ENCODE peak calls at places on chromosome 15, in nine cellular contexts. One of them, this sample, is unnamed.

GRCh38 chr15:66847565-66847991 is 145.5 kb downstream of the SMAD6 start:
- DNase-seq in GM23338: no peak
- DNase-seq in hepatocyte: no peak
- DNase-seq in PC-3: no peak
- DNase-seq in GM23248: no peak
- DNase-seq in OCI-LY7: no peak
- DNase-seq in SK-N-SH: no peak
- DNase-seq in MM.1S: no peak
- DNase-seq in HCT116: no peak
- DNase-seq in this sample: no peak

GRCh38 chr15:65394280-65394789 is 16.5 kb upstream of the IGDCC3 start:
- DNase-seq in GM23338: no peak
- DNase-seq in hepatocyte: no peak
- DNase-seq in PC-3: no peak
- DNase-seq in GM23248: no peak
- DNase-seq in OCI-LY7: no peak
- DNase-seq in SK-N-SH: no peak
- DNase-seq in MM.1S: no peak
- DNase-seq in HCT116: no peak
- DNase-seq in this sample: no peak

GRCh38 chr15:57647791-57648130 is 56.1 kb downstream of the MYZAP start:
- DNase-seq in GM23338: peak; percentile 18
- DNase-seq in hepatocyte: peak; percentile 76
- DNase-seq in PC-3: no peak
- DNase-seq in GM23248: peak; percentile 85
- DNase-seq in OCI-LY7: no peak
- DNase-seq in SK-N-SH: no peak
- DNase-seq in MM.1S: no peak
- DNase-seq in HCT116: no peak
- DNase-seq in this sample: no peak

GRCh38 chr15:62566248-62566647 is 401.2 kb upstream of the C2CD4B start:
- DNase-seq in GM23338: no peak
- DNase-seq in hepatocyte: no peak
- DNase-seq in PC-3: peak; percentile 35
- DNase-seq in GM23248: peak; percentile 66
- DNase-seq in OCI-LY7: no peak
- DNase-seq in SK-N-SH: no peak
- DNase-seq in MM.1S: no peak
- DNase-seq in HCT116: no peak
- DNase-seq in this sample: peak; percentile 13

GRCh38 chr15:74565381-74566085 is 24.5 kb downstream of the ARID3B start:
- DNase-seq in GM23338: no peak
- DNase-seq in hepatocyte: no peak
- DNase-seq in PC-3: no peak
- DNase-seq in GM23248: no peak
- DNase-seq in OCI-LY7: no peak
- DNase-seq in SK-N-SH: no peak
- DNase-seq in MM.1S: no peak
- DNase-seq in HCT116: no peak
- DNase-seq in this sample: peak; percentile 39

GRCh38 chr15:71455107-71455506 is 339.8 kb downstream of the THSD4 start:
- DNase-seq in GM23338: no peak
- DNase-seq in hepatocyte: no peak
- DNase-seq in PC-3: peak; percentile 26
- DNase-seq in GM23248: no peak
- DNase-seq in OCI-LY7: no peak
- DNase-seq in SK-N-SH: no peak
- DNase-seq in MM.1S: no peak
- DNase-seq in HCT116: no peak
- DNase-seq in this sample: no peak

GRCh38 chr15:64456634-64457108 is 3.7 kb upstream of the ZNF609 start:
- DNase-seq in GM23338: no peak
- DNase-seq in hepatocyte: peak; percentile 27
- DNase-seq in PC-3: no peak
- DNase-seq in GM23248: no peak
- DNase-seq in OCI-LY7: no peak
- DNase-seq in SK-N-SH: no peak
- DNase-seq in MM.1S: no peak
- DNase-seq in HCT116: no peak
- DNase-seq in this sample: no peak

GRCh38 chr15:39888809-39889208 is 31.3 kb downstream of the GPR176 start:
- DNase-seq in GM23338: peak; percentile 45
- DNase-seq in hepatocyte: peak; percentile 12
- DNase-seq in PC-3: no peak
- DNase-seq in GM23248: no peak
- DNase-seq in OCI-LY7: no peak
- DNase-seq in SK-N-SH: no peak
- DNase-seq in MM.1S: no peak
- DNase-seq in HCT116: no peak
- DNase-seq in this sample: no peak

GRCh38 chr15:55389276-55389631 is 18.9 kb downstream of the CCPG1 start:
- DNase-seq in GM23338: no peak
- DNase-seq in hepatocyte: no peak
- DNase-seq in PC-3: peak; percentile 80
- DNase-seq in GM23248: peak; percentile 38
- DNase-seq in OCI-LY7: no peak
- DNase-seq in SK-N-SH: no peak
- DNase-seq in MM.1S: no peak
- DNase-seq in HCT116: no peak
- DNase-seq in this sample: no peak

GRCh38 chr15:52678468-52679231 is 538 bp downstream of the ATOSA start:
- DNase-seq in GM23338: peak; percentile 83
- DNase-seq in hepatocyte: peak; percentile 81
- DNase-seq in PC-3: peak; percentile 41
- DNase-seq in GM23248: peak; percentile 89
- DNase-seq in OCI-LY7: peak; percentile 66
- DNase-seq in SK-N-SH: peak; percentile 70
- DNase-seq in MM.1S: peak; percentile 44
- DNase-seq in HCT116: no peak
- DNase-seq in this sample: peak; percentile 82

DNA sequence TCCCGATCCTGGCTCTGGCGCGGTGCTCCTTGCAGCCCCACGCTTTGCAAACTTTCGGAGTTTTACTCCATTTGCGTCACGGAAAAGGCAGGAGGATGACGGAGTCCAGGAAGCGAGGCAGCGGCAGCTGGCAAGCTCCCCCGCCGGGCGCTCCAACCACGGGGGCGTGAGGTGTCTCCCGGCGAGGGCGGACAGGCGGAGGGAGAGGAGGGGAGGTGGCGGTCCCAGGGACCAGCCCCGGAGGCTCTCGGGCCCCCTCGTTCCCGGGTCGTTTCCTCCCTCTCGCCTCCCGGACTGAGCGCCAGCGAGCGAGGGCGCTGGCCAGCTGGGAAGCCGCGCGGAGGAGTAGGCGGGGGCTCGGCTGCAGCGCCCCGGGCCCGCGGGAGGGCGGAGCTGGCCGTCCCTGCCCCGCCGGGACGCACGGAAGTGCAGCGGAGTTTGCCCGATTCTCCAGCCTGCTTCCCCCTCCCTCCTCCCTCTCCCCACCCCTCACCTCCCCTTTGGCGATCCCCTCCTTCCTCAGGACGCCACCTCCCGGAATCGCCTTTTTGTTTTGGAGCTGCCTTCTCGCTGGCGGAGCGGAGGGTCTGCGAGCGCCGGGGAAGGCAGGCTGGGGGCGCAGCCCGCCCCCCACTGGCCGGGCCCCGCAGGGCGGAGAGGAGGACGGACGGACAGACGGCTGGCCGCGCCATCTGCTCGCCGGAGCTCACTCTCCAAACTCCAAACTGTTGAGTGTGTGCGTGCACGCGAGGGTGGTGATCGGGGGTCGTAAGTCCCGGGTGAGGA is at the start of gene SNX33:
- DNase-seq in GM23338: peak; percentile 92
- DNase-seq in hepatocyte: peak; percentile 91
- DNase-seq in PC-3: peak; percentile 77
- DNase-seq in GM23248: peak; percentile 96
- DNase-seq in OCI-LY7: peak; percentile 13
- DNase-seq in SK-N-SH: peak; percentile 94
- DNase-seq in MM.1S: peak; percentile 25
- DNase-seq in HCT116: no peak
- DNase-seq in this sample: peak; percentile 95
- TF ChIP-seq EZH2phosphoT487 in GM23338: no peak
- TF ChIP-seq EZH2phosphoT487 in hepatocyte: no peak
- TF ChIP-seq EZH2phosphoT487 in PC-3: no peak
- TF ChIP-seq EZH2phosphoT487 in GM23248: no peak
- TF ChIP-seq EZH2phosphoT487 in OCI-LY7: no peak
- TF ChIP-seq EZH2phosphoT487 in SK-N-SH: no peak
- TF ChIP-seq EZH2phosphoT487 in MM.1S: no peak
- TF ChIP-seq EZH2phosphoT487 in HCT116: no peak
- TF ChIP-seq EZH2phosphoT487 in this sample: no peak

GRCh38 chr15:36908991-36909390 is 191.4 kb downstream of the MEIS2 start:
- DNase-seq in GM23338: no peak
- DNase-seq in hepatocyte: no peak
- DNase-seq in PC-3: no peak
- DNase-seq in GM23248: no peak
- DNase-seq in OCI-LY7: no peak
- DNase-seq in SK-N-SH: no peak
- DNase-seq in MM.1S: no peak
- DNase-seq in HCT116: no peak
- DNase-seq in this sample: no peak
- H3K4me1 ChIP-seq in GM23338: peaks cover 39% of the 10 kb centered on the region
- H3K4me1 ChIP-seq in hepatocyte: peaks cover 19% of the 10 kb centered on the region
- H3K4me1 ChIP-seq in PC-3: peaks cover 10% of the 10 kb centered on the region
- H3K4me1 ChIP-seq in GM23248: peaks cover 33% of the 10 kb centered on the region
- H3K4me1 ChIP-seq in OCI-LY7: no peaks in the 10 kb centered on the region
- H3K4me1 ChIP-seq in SK-N-SH: peaks cover 29% of the 10 kb centered on the region
- H3K4me1 ChIP-seq in MM.1S: no peaks in the 10 kb centered on the region
- H3K4me1 ChIP-seq in HCT116: no peaks in the 10 kb centered on the region
- H3K4me1 ChIP-seq in this sample: peaks cover 65% of the 10 kb centered on the region

GRCh38 chr15:29141908-29142747 is 127.5 kb downstream of the NSMCE3 start:
- DNase-seq in GM23338: no peak
- DNase-seq in hepatocyte: no peak
- DNase-seq in PC-3: no peak
- DNase-seq in GM23248: no peak
- DNase-seq in OCI-LY7: no peak
- DNase-seq in SK-N-SH: no peak
- DNase-seq in MM.1S: no peak
- DNase-seq in HCT116: no peak
- DNase-seq in this sample: no peak

GRCh38 chr15:29141206-29141907 is 128.3 kb downstream of the NSMCE3 start:
- DNase-seq in GM23338: no peak
- DNase-seq in hepatocyte: no peak
- DNase-seq in PC-3: no peak
- DNase-seq in GM23248: no peak
- DNase-seq in OCI-LY7: no peak
- DNase-seq in SK-N-SH: no peak
- DNase-seq in MM.1S: no peak
- DNase-seq in HCT116: no peak
- DNase-seq in this sample: no peak

GRCh38 chr15:29139540-29140459 is 129.8 kb downstream of the NSMCE3 start:
- DNase-seq in GM23338: peak; percentile 83
- DNase-seq in hepatocyte: peak; percentile 81
- DNase-seq in PC-3: peak; percentile 67
- DNase-seq in GM23248: peak; percentile 62
- DNase-seq in OCI-LY7: peak; percentile 43
- DNase-seq in SK-N-SH: peak; percentile 93
- DNase-seq in MM.1S: peak; percentile 34
- DNase-seq in HCT116: peak; percentile 16
- DNase-seq in this sample: peak; percentile 85

GRCh38 chr15:29139072-29139471 is 130.6 kb downstream of the NSMCE3 start:
- DNase-seq in GM23338: no peak
- DNase-seq in hepatocyte: no peak
- DNase-seq in PC-3: no peak
- DNase-seq in GM23248: no peak
- DNase-seq in OCI-LY7: no peak
- DNase-seq in SK-N-SH: no peak
- DNase-seq in MM.1S: no peak
- DNase-seq in HCT116: no peak
- DNase-seq in this sample: no peak

GRCh38 chr15:29140475-29141172 is 129.0 kb downstream of the NSMCE3 start:
- DNase-seq in GM23338: peak; percentile 57
- DNase-seq in hepatocyte: no peak
- DNase-seq in PC-3: no peak
- DNase-seq in GM23248: no peak
- DNase-seq in OCI-LY7: no peak
- DNase-seq in SK-N-SH: no peak
- DNase-seq in MM.1S: no peak
- DNase-seq in HCT116: no peak
- DNase-seq in this sample: no peak
- H2AFZ ChIP-seq in GM23338: peak overlapping the region; percentile 94
- H2AFZ ChIP-seq in hepatocyte: peak overlapping the region; percentile 74
- H2AFZ ChIP-seq in PC-3: no peak overlapping the region
- H2AFZ ChIP-seq in GM23248: peak overlapping the region; percentile 12
- H2AFZ ChIP-seq in OCI-LY7: no peak overlapping the region
- H2AFZ ChIP-seq in SK-N-SH: no peak overlapping the region
- H2AFZ ChIP-seq in MM.1S: peak overlapping the region; percentile 7
- H2AFZ ChIP-seq in HCT116: no peak overlapping the region
- H2AFZ ChIP-seq in this sample: peak overlapping the region; percentile 84

GRCh38 chr15:85616549-85616948 is 178.2 kb downstream of the KLHL25 start:
- DNase-seq in GM23338: no peak
- DNase-seq in hepatocyte: no peak
- DNase-seq in PC-3: no peak
- DNase-seq in GM23248: peak; percentile 73
- DNase-seq in OCI-LY7: no peak
- DNase-seq in SK-N-SH: peak; percentile 32
- DNase-seq in MM.1S: no peak
- DNase-seq in HCT116: no peak
- DNase-seq in this sample: no peak

GRCh38 chr15:85621096-85621495 is 173.6 kb downstream of the KLHL25 start:
- DNase-seq in GM23338: no peak
- DNase-seq in hepatocyte: no peak
- DNase-seq in PC-3: no peak
- DNase-seq in GM23248: peak; percentile 86
- DNase-seq in OCI-LY7: no peak
- DNase-seq in SK-N-SH: no peak
- DNase-seq in MM.1S: no peak
- DNase-seq in HCT116: no peak
- DNase-seq in this sample: no peak

GRCh38 chr15:85615930-85616329 is 178.8 kb downstream of the KLHL25 start:
- DNase-seq in GM23338: peak; percentile 75
- DNase-seq in hepatocyte: peak; percentile 26
- DNase-seq in PC-3: peak; percentile 38
- DNase-seq in GM23248: peak; percentile 61
- DNase-seq in OCI-LY7: peak; percentile 51
- DNase-seq in SK-N-SH: peak; percentile 41
- DNase-seq in MM.1S: peak; percentile 56
- DNase-seq in HCT116: peak; percentile 6
- DNase-seq in this sample: peak; percentile 60

GRCh38 chr15:85620321-85621044 is 174.2 kb downstream of the KLHL25 start:
- DNase-seq in GM23338: no peak
- DNase-seq in hepatocyte: no peak
- DNase-seq in PC-3: no peak
- DNase-seq in GM23248: peak; percentile 91
- DNase-seq in OCI-LY7: no peak
- DNase-seq in SK-N-SH: no peak
- DNase-seq in MM.1S: no peak
- DNase-seq in HCT116: no peak
- DNase-seq in this sample: no peak

DNA sequence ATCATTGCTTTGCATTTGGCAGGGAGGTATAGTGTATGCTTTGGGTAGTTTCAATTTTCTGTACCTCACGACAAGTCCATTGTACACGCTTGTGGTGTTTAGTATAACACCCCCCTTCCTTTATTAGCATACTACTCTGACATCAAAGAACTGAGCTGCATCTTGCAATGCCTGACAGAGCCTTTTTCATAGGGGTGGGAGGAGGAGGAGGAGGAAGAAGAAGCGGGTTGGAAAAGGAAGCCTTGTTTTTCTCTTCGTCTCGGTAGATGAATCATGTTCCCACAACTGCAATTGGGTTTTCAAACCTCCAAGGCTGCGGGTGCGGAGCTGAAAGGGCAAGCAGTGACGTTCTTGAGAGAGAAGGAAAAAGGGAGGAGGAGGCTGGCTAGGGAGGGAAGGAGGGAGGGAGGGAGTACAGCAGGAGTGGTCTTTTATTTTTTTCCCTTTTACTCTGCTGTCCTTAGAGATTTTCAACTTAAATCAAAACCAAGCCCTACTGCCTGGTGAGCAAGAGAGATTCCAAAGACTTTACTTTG is 175.7 kb downstream of the KLHL25 start:
- DNase-seq in GM23338: peak; percentile 69
- DNase-seq in hepatocyte: peak; percentile 75
- DNase-seq in PC-3: no peak
- DNase-seq in GM23248: peak; percentile 98
- DNase-seq in OCI-LY7: no peak
- DNase-seq in SK-N-SH: no peak
- DNase-seq in MM.1S: no peak
- DNase-seq in HCT116: no peak
- DNase-seq in this sample: peak; percentile 63
- TF ChIP-seq EZH2phosphoT487 in GM23338: no peak
- TF ChIP-seq EZH2phosphoT487 in hepatocyte: no peak
- TF ChIP-seq EZH2phosphoT487 in PC-3: no peak
- TF ChIP-seq EZH2phosphoT487 in GM23248: no peak
- TF ChIP-seq EZH2phosphoT487 in OCI-LY7: no peak
- TF ChIP-seq EZH2phosphoT487 in SK-N-SH: no peak
- TF ChIP-seq EZH2phosphoT487 in MM.1S: no peak
- TF ChIP-seq EZH2phosphoT487 in HCT116: no peak
- TF ChIP-seq EZH2phosphoT487 in this sample: no peak